ENCODE peak calls at places on chromosome 13, in ten cellular contexts. One of them, this sample, is unnamed.

GRCh38 chr13:44899967-44900366 is 89.3 kb downstream of the NUFIP1 start:
- DNase-seq in AG09309: no peak
- DNase-seq in AG09319: no peak
- DNase-seq in stomach: no peak
- DNase-seq in tibial nerve: no peak
- DNase-seq in astrocyte of the spinal cord: no peak
- DNase-seq in IMR-90: no peak
- DNase-seq in colonic mucosa: no peak
- DNase-seq in mesothelial cell of epicardium: no peak
- DNase-seq in A549: no peak
- DNase-seq in this sample: no peak

GRCh38 chr13:94303644-94304174 is 175.8 kb downstream of the DCT start:
- DNase-seq in AG09319: no peak
- DNase-seq in astrocyte of the spinal cord: no peak
- DNase-seq in IMR-90: no peak
- DNase-seq in A549: no peak
- DNase-seq in AG09309: no peak
- DNase-seq in mesothelial cell of epicardium: no peak
- DNase-seq in colonic mucosa: no peak
- DNase-seq in stomach: no peak
- DNase-seq in tibial nerve: no peak
- DNase-seq in this sample: no peak

GRCh38 chr13:49410477-49410876 is 33.4 kb downstream of the CAB39L start:
- DNase-seq in IMR-90: no peak
- DNase-seq in mesothelial cell of epicardium: no peak
- DNase-seq in astrocyte of the spinal cord: no peak
- DNase-seq in AG09319: no peak
- DNase-seq in A549: no peak
- DNase-seq in AG09309: no peak
- DNase-seq in colonic mucosa: no peak
- DNase-seq in tibial nerve: no peak
- DNase-seq in stomach: no peak
- DNase-seq in this sample: no peak

GRCh38 chr13:93262729-93263128 is 36.1 kb downstream of the GPC6 start:
- DNase-seq in astrocyte of the spinal cord: peak; percentile 71
- DNase-seq in tibial nerve: no peak
- DNase-seq in colonic mucosa: no peak
- DNase-seq in IMR-90: peak; percentile 85
- DNase-seq in AG09319: no peak
- DNase-seq in AG09309: peak; percentile 58
- DNase-seq in mesothelial cell of epicardium: no peak
- DNase-seq in stomach: no peak
- DNase-seq in A549: no peak
- DNase-seq in this sample: no peak

GRCh38 chr13:100815476-100816046 is 141.0 kb upstream of the TMTC4 start:
- DNase-seq in tibial nerve: no peak
- DNase-seq in AG09309: no peak
- DNase-seq in stomach: no peak
- DNase-seq in astrocyte of the spinal cord: no peak
- DNase-seq in AG09319: no peak
- DNase-seq in colonic mucosa: no peak
- DNase-seq in A549: no peak
- DNase-seq in mesothelial cell of epicardium: no peak
- DNase-seq in IMR-90: no peak
- DNase-seq in this sample: no peak

GRCh38 chr13:32587014-32587773 is 942 bp downstream of the PDS5B start:
- DNase-seq in IMR-90: peak; percentile 62
- DNase-seq in stomach: peak; percentile 66
- DNase-seq in tibial nerve: peak; percentile 60
- DNase-seq in astrocyte of the spinal cord: peak; percentile 70
- DNase-seq in A549: peak; percentile 10
- DNase-seq in colonic mucosa: peak; percentile 75
- DNase-seq in AG09319: peak; percentile 22
- DNase-seq in AG09309: no peak
- DNase-seq in mesothelial cell of epicardium: peak; percentile 64
- DNase-seq in this sample: no peak

GRCh38 chr13:23790591-23791170 is 98.5 kb downstream of the MIPEP start:
- DNase-seq in AG09319: peak; percentile 58
- DNase-seq in astrocyte of the spinal cord: peak; percentile 95
- DNase-seq in A549: no peak
- DNase-seq in AG09309: peak; percentile 91
- DNase-seq in stomach: no peak
- DNase-seq in mesothelial cell of epicardium: no peak
- DNase-seq in tibial nerve: no peak
- DNase-seq in IMR-90: peak; percentile 82
- DNase-seq in colonic mucosa: no peak
- DNase-seq in this sample: no peak

GRCh38 chr13:85724554-85725432 is 74.4 kb downstream of the SLITRK6 start:
- DNase-seq in stomach: no peak
- DNase-seq in A549: no peak
- DNase-seq in AG09309: no peak
- DNase-seq in tibial nerve: no peak
- DNase-seq in mesothelial cell of epicardium: no peak
- DNase-seq in IMR-90: peak; percentile 68
- DNase-seq in colonic mucosa: no peak
- DNase-seq in AG09319: no peak
- DNase-seq in astrocyte of the spinal cord: no peak
- DNase-seq in this sample: no peak

GRCh38 chr13:114077121-114077937 is 55.1 kb downstream of the RASA3 start:
- DNase-seq in AG09309: no peak
- DNase-seq in colonic mucosa: no peak
- DNase-seq in AG09319: no peak
- DNase-seq in mesothelial cell of epicardium: no peak
- DNase-seq in tibial nerve: peak; percentile 9
- DNase-seq in IMR-90: no peak
- DNase-seq in astrocyte of the spinal cord: no peak
- DNase-seq in A549: no peak
- DNase-seq in stomach: no peak
- DNase-seq in this sample: peak; percentile 44

GRCh38 chr13:30415430-30416030 is 6.8 kb upstream of the UBE2L5 start:
- DNase-seq in mesothelial cell of epicardium: no peak
- DNase-seq in stomach: no peak
- DNase-seq in astrocyte of the spinal cord: peak; percentile 8
- DNase-seq in colonic mucosa: no peak
- DNase-seq in IMR-90: no peak
- DNase-seq in AG09309: no peak
- DNase-seq in tibial nerve: no peak
- DNase-seq in A549: no peak
- DNase-seq in AG09319: no peak
- DNase-seq in this sample: no peak

GRCh38 chr13:25973576-25973975 is 78.2 kb downstream of the SHISA2 start:
- DNase-seq in astrocyte of the spinal cord: no peak
- DNase-seq in AG09309: no peak
- DNase-seq in mesothelial cell of epicardium: no peak
- DNase-seq in IMR-90: no peak
- DNase-seq in colonic mucosa: no peak
- DNase-seq in stomach: no peak
- DNase-seq in AG09319: no peak
- DNase-seq in tibial nerve: no peak
- DNase-seq in A549: no peak
- DNase-seq in this sample: no peak

GRCh38 chr13:46885018-46885417 is 11.8 kb downstream of the HTR2A start:
- DNase-seq in IMR-90: peak; percentile 49
- DNase-seq in astrocyte of the spinal cord: no peak
- DNase-seq in AG09309: no peak
- DNase-seq in mesothelial cell of epicardium: no peak
- DNase-seq in colonic mucosa: no peak
- DNase-seq in stomach: no peak
- DNase-seq in A549: no peak
- DNase-seq in tibial nerve: no peak
- DNase-seq in AG09319: no peak
- DNase-seq in this sample: no peak

GRCh38 chr13:51881296-51881695 is 19.5 kb downstream of the CCDC70 start:
- DNase-seq in colonic mucosa: no peak
- DNase-seq in IMR-90: no peak
- DNase-seq in stomach: no peak
- DNase-seq in astrocyte of the spinal cord: no peak
- DNase-seq in A549: no peak
- DNase-seq in AG09319: no peak
- DNase-seq in tibial nerve: no peak
- DNase-seq in AG09309: no peak
- DNase-seq in mesothelial cell of epicardium: no peak
- DNase-seq in this sample: peak; percentile 30

GRCh38 chr13:51843529-51843928 is 1.4 kb downstream of the TMEM272 start:
- DNase-seq in mesothelial cell of epicardium: no peak
- DNase-seq in astrocyte of the spinal cord: no peak
- DNase-seq in stomach: no peak
- DNase-seq in AG09309: no peak
- DNase-seq in AG09319: no peak
- DNase-seq in IMR-90: no peak
- DNase-seq in colonic mucosa: no peak
- DNase-seq in A549: no peak
- DNase-seq in tibial nerve: no peak
- DNase-seq in this sample: no peak

GRCh38 chr13:78587395-78587794 is 16.0 kb downstream of the POU4F1 start:
- DNase-seq in astrocyte of the spinal cord: no peak
- DNase-seq in AG09309: no peak
- DNase-seq in IMR-90: no peak
- DNase-seq in colonic mucosa: no peak
- DNase-seq in AG09319: no peak
- DNase-seq in A549: no peak
- DNase-seq in tibial nerve: no peak
- DNase-seq in mesothelial cell of epicardium: no peak
- DNase-seq in stomach: no peak
- DNase-seq in this sample: no peak

GRCh38 chr13:78589206-78589605 is 14.1 kb downstream of the POU4F1 start:
- DNase-seq in stomach: no peak
- DNase-seq in AG09319: no peak
- DNase-seq in astrocyte of the spinal cord: no peak
- DNase-seq in colonic mucosa: peak; percentile 31
- DNase-seq in mesothelial cell of epicardium: no peak
- DNase-seq in A549: no peak
- DNase-seq in IMR-90: peak; percentile 9
- DNase-seq in AG09309: no peak
- DNase-seq in tibial nerve: no peak
- DNase-seq in this sample: no peak

DNA sequence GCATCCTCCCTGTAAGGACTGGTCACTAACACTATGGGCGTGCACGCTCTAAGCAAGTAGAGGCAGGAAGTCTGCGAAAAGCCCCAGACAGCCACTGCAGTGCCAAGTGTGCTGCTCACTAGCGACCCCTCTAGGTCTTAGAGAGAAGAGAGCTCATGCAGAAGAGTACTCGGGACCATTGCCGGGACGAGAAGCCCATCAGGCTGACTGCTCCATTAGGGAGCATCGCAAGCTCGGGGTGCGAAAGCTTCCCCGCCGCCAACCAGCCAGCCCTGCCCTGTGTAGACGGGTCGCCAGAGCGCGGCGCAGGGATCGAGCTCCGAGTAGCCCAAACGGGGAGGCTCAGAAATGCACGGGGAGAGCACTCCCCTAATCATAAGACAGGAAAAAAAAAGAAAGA is 16.6 kb downstream of the POU4F1 start:
- DNase-seq in astrocyte of the spinal cord: no peak
- DNase-seq in tibial nerve: no peak
- DNase-seq in colonic mucosa: no peak
- DNase-seq in AG09319: no peak
- DNase-seq in stomach: no peak
- DNase-seq in mesothelial cell of epicardium: no peak
- DNase-seq in IMR-90: no peak
- DNase-seq in A549: no peak
- DNase-seq in AG09309: no peak
- DNase-seq in this sample: no peak
- TF ChIP-seq CTCF in astrocyte of the spinal cord: peak; percentile 37
- TF ChIP-seq CTCF in tibial nerve: no peak
- TF ChIP-seq CTCF in colonic mucosa: no peak
- TF ChIP-seq CTCF in AG09319: no peak
- TF ChIP-seq CTCF in stomach: no peak
- TF ChIP-seq CTCF in mesothelial cell of epicardium: no peak
- TF ChIP-seq CTCF in IMR-90: no peak
- TF ChIP-seq CTCF in A549: no peak
- TF ChIP-seq CTCF in AG09309: no peak
- TF ChIP-seq CTCF in this sample: no peak

DNA sequence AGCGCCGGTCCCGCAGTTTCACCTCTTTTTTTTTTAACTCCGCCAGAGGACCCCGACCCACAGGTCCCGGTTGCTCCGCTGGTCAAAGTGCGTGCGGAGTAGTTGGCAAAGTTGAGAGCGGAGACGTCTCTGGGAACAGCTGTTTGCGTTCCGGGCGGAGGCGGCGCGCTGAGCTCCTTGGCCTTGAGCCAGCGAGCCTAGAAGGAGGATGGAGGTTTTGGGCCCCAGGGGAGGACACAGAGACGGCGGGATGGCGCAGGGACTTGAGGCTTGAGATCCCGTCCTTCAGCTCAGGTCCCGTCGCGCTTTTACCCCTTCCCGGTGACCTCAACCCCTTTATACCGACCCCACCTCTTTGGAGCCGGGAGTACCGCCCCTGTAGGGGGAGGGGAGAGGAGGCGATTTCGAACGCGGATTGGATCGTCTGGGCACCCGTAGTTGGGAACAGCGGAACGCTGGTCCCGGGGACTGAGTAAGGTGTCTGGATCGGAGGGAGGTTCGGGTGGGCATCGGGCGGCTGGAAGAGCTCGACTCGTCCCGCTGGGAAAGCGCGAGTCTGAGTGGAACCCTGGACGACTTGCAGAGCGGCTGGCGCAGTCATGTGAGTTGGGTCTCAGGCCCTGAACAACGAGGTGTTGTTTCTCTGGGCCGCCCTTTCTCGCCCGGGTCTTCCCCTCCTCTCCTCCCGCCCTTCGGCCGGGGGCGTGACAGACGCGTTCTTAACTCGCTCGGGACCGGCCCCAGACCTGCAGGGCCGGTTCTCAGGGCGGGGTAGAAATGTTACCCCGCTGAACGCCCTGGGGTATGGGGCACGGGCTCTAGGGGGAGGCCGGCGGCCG is at the start of gene WBP4:
- DNase-seq in AG09309: peak; percentile 76
- DNase-seq in stomach: peak; percentile 93
- DNase-seq in mesothelial cell of epicardium: peak; percentile 91
- DNase-seq in tibial nerve: peak; percentile 86
- DNase-seq in A549: peak; percentile 75
- DNase-seq in IMR-90: peak; percentile 95
- DNase-seq in AG09319: peak; percentile 87
- DNase-seq in astrocyte of the spinal cord: peak; percentile 97
- DNase-seq in colonic mucosa: peak; percentile 98
- DNase-seq in this sample: peak; percentile 74
- TF ChIP-seq CTCF in AG09309: peak; percentile 7
- TF ChIP-seq CTCF in stomach: no peak
- TF ChIP-seq CTCF in mesothelial cell of epicardium: no peak
- TF ChIP-seq CTCF in tibial nerve: peak; percentile 59
- TF ChIP-seq CTCF in A549: no peak
- TF ChIP-seq CTCF in IMR-90: peak; percentile 20
- TF ChIP-seq CTCF in AG09319: peak; percentile 16
- TF ChIP-seq CTCF in astrocyte of the spinal cord: peak; percentile 34
- TF ChIP-seq CTCF in colonic mucosa: no peak
- TF ChIP-seq CTCF in this sample: no peak

GRCh38 chr13:76473552-76474134 is 412.6 kb downstream of the KCTD12 start:
- DNase-seq in colonic mucosa: peak; percentile 75
- DNase-seq in tibial nerve: peak; percentile 59
- DNase-seq in astrocyte of the spinal cord: peak; percentile 81
- DNase-seq in A549: peak; percentile 22
- DNase-seq in AG09309: peak; percentile 40
- DNase-seq in AG09319: peak; percentile 54
- DNase-seq in stomach: peak; percentile 74
- DNase-seq in IMR-90: peak; percentile 80
- DNase-seq in mesothelial cell of epicardium: peak; percentile 77
- DNase-seq in this sample: no peak
- TF ChIP-seq CTCF in colonic mucosa: peak; percentile 87
- TF ChIP-seq CTCF in tibial nerve: peak; percentile 92
- TF ChIP-seq CTCF in astrocyte of the spinal cord: peak; percentile 70
- TF ChIP-seq CTCF in A549: peak; percentile 70
- TF ChIP-seq CTCF in AG09309: peak; percentile 70
- TF ChIP-seq CTCF in AG09319: peak; percentile 62
- TF ChIP-seq CTCF in stomach: peak; percentile 88
- TF ChIP-seq CTCF in IMR-90: peak; percentile 87
- TF ChIP-seq CTCF in mesothelial cell of epicardium: peak; percentile 95
- TF ChIP-seq CTCF in this sample: peak; percentile 69

GRCh38 chr13:66714795-66715194 is 515.3 kb downstream of the PCDH9 start:
- DNase-seq in mesothelial cell of epicardium: no peak
- DNase-seq in IMR-90: no peak
- DNase-seq in stomach: no peak
- DNase-seq in A549: no peak
- DNase-seq in astrocyte of the spinal cord: no peak
- DNase-seq in AG09319: no peak
- DNase-seq in tibial nerve: no peak
- DNase-seq in colonic mucosa: no peak
- DNase-seq in AG09309: no peak
- DNase-seq in this sample: no peak
- TF ChIP-seq CTCF in mesothelial cell of epicardium: no peak
- TF ChIP-seq CTCF in IMR-90: no peak
- TF ChIP-seq CTCF in stomach: no peak
- TF ChIP-seq CTCF in A549: no peak
- TF ChIP-seq CTCF in astrocyte of the spinal cord: peak; percentile 26
- TF ChIP-seq CTCF in AG09319: peak; percentile 12
- TF ChIP-seq CTCF in tibial nerve: no peak
- TF ChIP-seq CTCF in colonic mucosa: no peak
- TF ChIP-seq CTCF in AG09309: peak; percentile 9
- TF ChIP-seq CTCF in this sample: no peak